ENCODE peak calls at places on chromosome 16, in nine cellular contexts. Q is cardiac fibroblast, Y is left ventricle myocardium inferior, P is astrocyte of the cerebellum, V is endodermal cell, R is upper lobe of right lung, I is cardiac muscle cell, X is GM12865, A is esophagus muscularis mucosa. D is an unnamed sample.

GRCh38 chr16:50253511-50253903 is 12.8 kb upstream of the ADCY7 start:
- DNase-seq in V (peak), I (no peak), A (no peak), R (no peak), Q (no peak), X (no peak), Y (no peak), P (no peak), D (no peak)

GRCh38 chr16:60107467-60107866 is 1373.4 kb upstream of the GOT2 start:
- DNase-seq in Y (no peak), A (no peak), V (no peak), X (no peak), P (peak), Q (peak), R (no peak), I (peak), D (no peak)

GRCh38 chr16:73915939-73916451 is 380.6 kb upstream of the PSMD7 start:
- DNase-seq in P (no peak), R (no peak), Q (no peak), Y (no peak), A (no peak), I (no peak), X (no peak), V (no peak), D (no peak)

GRCh38 chr16:32116080-32116479 is 137.0 kb upstream of the TP53TG3D start:
- DNase-seq in V (no peak), R (peak), Y (peak), Q (no peak), X (no peak), I (peak), A (peak), P (no peak), D (peak)

GRCh38 chr16:53068423-53068833 is 13.6 kb downstream of the CHD9 start:
- DNase-seq in A (no peak), V (no peak), P (no peak), X (peak), Q (no peak), Y (no peak), I (no peak), R (no peak), D (no peak)

GRCh38 chr16:18782697-18783429 is 7.3 kb downstream of the RPS15A start:
- DNase-seq in R (no peak), X (no peak), V (no peak), Y (no peak), A (no peak), I (no peak), P (no peak), Q (no peak), D (no peak)

GRCh38 chr16:75733305-75734141 is 7.2 kb upstream of the CPHXL start:
- DNase-seq in A (no peak), I (peak), P (peak), V (no peak), R (no peak), Y (no peak), X (no peak), Q (peak), D (no peak)

GRCh38 chr16:2486645-2487516 is 12.0 kb downstream of the TBC1D24 start:
- DNase-seq in P (no peak), Q (no peak), A (no peak), V (no peak), I (no peak), X (peak), R (peak), Y (peak), D (no peak)

GRCh38 chr16:49183911-49184310 is 97.7 kb downstream of the CBLN1 start:
- DNase-seq in I (no peak), Q (no peak), R (no peak), A (no peak), V (peak), P (no peak), Y (no peak), X (peak), D (no peak)

GRCh38 chr16:67248401-67249177 is at the start of gene SLC9A5:
- DNase-seq in R (peak), I (no peak), Y (peak), A (no peak), Q (no peak), X (peak), V (peak), P (no peak), D (peak)

GRCh38 chr16:57273359-57273758 is 11.1 kb downstream of the PLLP start:
- DNase-seq in Q (no peak), P (no peak), V (peak), X (no peak), Y (no peak), R (no peak), A (no peak), I (no peak), D (no peak)

GRCh38 chr16:52547001-52547833 is at the start of gene TOX3:
- DNase-seq in P (no peak), Y (no peak), R (peak), V (peak), Q (no peak), X (no peak), I (no peak), A (peak), D (no peak)

GRCh38 chr16:74451951-74452758 is 30.9 kb upstream of the CLEC18B start:
- DNase-seq in V (no peak), I (no peak), Y (no peak), Q (peak), X (peak), P (no peak), A (no peak), R (no peak), D (no peak)

DNA sequence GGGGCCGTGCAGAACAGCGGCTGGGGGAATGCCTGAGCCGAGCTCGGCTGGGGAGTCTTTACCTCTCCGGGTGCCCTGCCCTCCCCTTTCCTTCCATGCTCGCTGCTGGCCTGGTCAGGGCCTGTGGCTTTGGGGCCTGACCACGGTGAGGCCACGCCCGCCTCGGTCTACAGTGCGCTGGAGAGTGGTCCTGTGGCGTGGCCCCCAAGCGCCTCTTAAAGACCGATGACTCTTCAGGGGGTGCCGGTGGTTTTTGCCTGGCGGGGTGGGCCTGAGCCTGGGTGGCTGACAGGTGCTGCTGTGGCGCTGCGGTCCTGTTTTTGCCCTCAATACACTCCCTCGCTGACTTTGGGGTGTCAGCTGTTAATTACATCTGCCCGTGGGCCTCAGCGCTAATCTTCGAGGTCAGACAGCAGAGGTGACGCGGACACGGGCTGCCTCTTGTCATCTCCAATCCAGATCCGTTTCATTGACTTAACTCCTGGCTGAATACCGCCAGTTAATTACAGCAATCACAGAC is 29.7 kb downstream of the GSE1 start:
- DNase-seq in P (no peak), X (no peak), I (no peak), Q (no peak), A (no peak), Y (no peak), V (no peak), R (no peak), D (no peak)
- H3K4me3 ChIP-seq in P (no peak), X (no peak), I (no peak), Q (no peak), A (no peak), Y (no peak), V (no peak), R (no peak), D (no peak)

DNA sequence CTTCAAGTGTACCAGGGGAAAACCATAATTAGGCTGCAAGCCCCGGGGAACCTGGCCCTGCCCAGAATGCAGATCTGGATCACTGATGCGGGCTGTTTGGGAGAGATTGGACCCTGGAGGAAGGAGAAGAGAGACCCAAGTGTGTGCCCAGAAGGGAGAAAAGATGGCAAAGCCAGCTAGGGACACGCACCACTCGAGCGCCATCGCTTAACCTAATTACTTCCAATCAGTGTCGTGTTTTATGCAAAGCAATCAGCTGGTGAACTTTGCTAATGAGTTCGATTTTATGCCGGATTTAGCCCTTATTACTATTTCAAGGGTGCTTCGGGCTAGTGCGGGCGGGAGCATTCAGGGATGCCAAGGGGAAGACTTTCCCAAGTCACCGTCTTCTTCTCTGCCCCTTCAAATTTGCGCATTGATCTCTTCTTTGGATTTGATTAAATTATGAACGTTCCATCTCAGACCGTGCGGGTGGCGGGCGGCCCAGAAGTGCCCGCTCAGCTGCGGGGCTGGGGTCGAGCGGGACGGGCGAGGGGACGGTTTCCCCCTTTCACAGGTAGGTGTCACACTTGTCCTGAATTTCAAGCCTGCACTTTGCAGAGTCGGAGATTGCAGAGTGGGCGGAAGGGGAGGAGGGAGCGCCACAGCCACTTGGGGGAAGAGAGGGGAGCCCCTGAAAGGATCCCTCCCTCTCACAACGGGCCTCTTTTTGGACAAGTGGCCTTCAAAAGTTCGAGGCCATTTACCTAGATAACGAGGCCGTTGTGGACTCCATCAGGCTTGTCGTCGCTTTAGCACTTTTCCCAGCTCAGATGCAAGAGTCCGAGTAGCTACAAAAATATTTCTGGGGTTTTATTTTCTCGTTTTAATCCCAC is 4.1 kb downstream of the IRX5 start:
- DNase-seq in I (no peak), Q (no peak), P (no peak), A (peak), R (peak), Y (no peak), X (no peak), V (peak), D (no peak)
- H3K4me3 ChIP-seq in I (peak), Q (peak), P (peak), A (no peak), R (peak), Y (peak), X (no peak), V (peak), D (no peak)

DNA sequence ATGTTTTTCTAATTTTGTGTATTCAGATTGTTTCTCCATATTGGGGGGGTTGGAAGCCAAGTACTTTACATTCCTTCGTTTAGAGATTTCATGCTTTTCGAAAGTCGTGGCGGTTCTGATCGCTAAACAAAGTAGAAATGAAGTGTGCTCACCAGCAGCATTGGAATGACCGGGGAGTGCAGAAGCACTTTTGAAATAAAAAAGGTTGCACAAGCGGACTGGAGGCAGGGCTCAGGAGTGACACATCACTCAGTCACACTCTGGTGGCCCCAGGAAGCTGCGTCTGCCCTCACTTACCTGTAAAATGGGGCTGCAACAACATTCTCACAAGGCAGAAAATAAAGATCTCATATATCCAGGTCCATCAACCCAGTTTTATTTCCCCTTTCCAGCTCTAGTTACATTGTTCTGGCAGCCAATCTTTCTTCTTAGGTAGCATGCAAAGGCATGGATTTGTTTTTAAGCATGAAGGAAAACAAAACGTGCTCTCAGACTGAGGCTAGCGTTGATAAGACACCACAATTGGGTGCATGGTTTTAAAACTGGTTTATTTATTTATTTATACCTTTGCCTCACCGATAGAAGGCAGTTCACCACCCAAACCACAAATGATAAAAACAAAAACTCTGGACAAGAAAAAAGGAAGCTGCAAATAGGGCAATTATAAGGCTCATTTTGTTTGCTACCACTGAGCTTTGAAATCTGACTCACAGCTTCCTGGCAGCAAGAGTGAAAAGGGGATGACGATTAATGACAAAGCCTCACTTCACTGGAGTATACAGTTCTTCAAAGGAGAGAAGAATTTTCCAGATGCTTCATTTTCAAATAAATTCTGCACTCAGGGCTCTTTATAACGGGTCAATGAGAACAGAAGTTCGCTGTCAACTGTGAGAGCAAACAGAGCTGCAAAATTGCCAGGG is 278.6 kb upstream of the IRX5 start:
- DNase-seq in V (no peak), Y (no peak), I (peak), P (no peak), Q (peak), R (no peak), A (no peak), X (no peak), D (no peak)
- H3K4me3 ChIP-seq in V (peak), Y (no peak), I (no peak), P (no peak), Q (no peak), R (no peak), A (no peak), X (no peak), D (no peak)

GRCh38 chr16:11315499-11315898 is 29.8 kb upstream of the RMI2 start:
- DNase-seq in P (peak), Q (peak), X (no peak), A (no peak), Y (no peak), R (no peak), I (peak), V (peak), D (no peak)
- H3K4me3 ChIP-seq in P (no peak), Q (no peak), X (no peak), A (no peak), Y (no peak), R (no peak), I (no peak), V (no peak), D (no peak)

GRCh38 chr16:982152-983043 is 828 bp downstream of the SOX8 start:
- DNase-seq in A (no peak), Q (peak), R (no peak), X (no peak), I (no peak), Y (no peak), P (no peak), V (peak), D (no peak)

GRCh38 chr16:979859-980594 is 1.5 kb upstream of the SOX8 start:
- DNase-seq in I (no peak), P (no peak), Q (no peak), A (no peak), X (no peak), R (no peak), V (peak), Y (no peak), D (no peak)

GRCh38 chr16:979106-979505 is 2.5 kb upstream of the SOX8 start:
- DNase-seq in P (no peak), V (no peak), R (no peak), I (no peak), Y (no peak), A (no peak), Q (no peak), X (no peak), D (peak)

GRCh38 chr16:981695-982151 is at the start of gene SOX8:
- DNase-seq in I (no peak), P (no peak), Q (no peak), Y (no peak), R (no peak), X (no peak), A (no peak), V (no peak), D (no peak)

GRCh38 chr16:980595-980854 is 1.0 kb upstream of the SOX8 start:
- DNase-seq in P (no peak), V (no peak), X (no peak), Q (no peak), R (no peak), A (no peak), I (no peak), Y (no peak), D (no peak)
- H3K4me3 ChIP-seq in P (no peak), V (peak), X (no peak), Q (no peak), R (peak), A (peak), I (peak), Y (peak), D (peak)

DNA sequence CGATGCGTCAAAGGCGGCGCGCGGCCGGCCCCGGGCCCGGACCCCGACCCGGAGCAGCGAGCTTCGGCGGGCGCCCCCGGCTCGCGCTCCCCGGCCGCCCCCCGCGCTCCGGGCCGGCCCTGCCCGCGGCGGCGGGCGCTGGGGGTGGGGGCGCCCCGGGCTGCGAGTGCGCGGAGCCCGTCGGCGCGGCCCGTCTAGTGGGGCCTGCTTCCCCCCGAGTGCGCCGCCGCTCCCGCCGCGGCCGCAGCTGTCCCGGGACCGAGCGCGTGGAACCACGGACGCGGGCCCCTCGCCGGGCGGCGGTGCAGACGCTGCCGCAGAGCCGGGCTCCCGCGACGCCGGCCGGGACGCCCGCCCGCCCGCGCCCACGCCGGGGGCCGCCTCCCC is 308 bp downstream of the ADCY9 start:
- DNase-seq in R (no peak), I (no peak), P (no peak), X (no peak), A (no peak), V (no peak), Q (no peak), Y (peak), D (no peak)
- H3K4me3 ChIP-seq in R (peak), I (peak), P (peak), X (no peak), A (peak), V (no peak), Q (peak), Y (peak), D (peak)

DNA sequence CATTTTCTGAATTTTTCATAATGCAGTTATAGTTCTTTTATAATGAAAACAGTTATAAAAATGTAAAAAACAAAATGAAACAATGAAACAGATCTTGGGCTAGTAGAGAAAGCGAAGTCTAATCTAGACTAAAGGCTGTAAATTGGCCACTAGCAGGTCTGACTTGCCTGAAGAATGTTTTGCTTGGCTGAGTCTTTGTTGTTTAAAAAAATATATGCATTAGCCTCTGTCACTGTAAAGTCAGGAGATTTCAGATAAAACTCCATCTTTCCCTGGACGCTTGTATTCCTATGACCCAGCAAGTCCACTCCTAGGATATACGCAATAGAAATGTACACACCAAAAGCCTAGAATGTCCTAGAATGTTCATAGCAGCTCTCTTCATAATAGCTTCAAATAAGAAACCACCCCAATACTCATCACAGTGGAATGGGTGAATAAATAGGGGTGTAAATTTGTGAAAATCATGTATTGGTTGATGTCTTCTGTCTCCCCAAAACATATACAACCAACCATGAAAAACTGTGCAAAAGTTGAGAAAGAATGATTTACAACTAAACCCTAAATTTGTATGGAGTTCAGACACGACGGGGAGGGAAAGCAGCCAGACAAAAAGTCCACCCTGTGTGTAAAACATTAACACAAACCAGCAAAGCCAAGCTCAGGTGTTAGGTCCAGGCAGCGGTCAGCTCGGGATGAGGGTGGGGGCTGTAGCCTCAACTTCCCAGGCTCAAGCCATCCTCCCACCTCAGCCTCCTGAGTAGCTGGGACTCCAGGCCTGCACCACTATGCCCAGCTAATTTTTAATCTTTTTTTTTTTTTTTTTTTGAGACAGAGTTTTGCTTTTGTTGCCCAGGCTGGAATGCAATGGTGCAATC is 37.8 kb upstream of the MEAK7 start:
- DNase-seq in Q (peak), X (no peak), P (no peak), I (peak), Y (no peak), R (no peak), V (no peak), A (no peak), D (no peak)
- H3K4me3 ChIP-seq in Q (no peak), X (no peak), P (no peak), I (no peak), Y (no peak), R (no peak), V (no peak), A (no peak), D (no peak)

D was measured in aorta.